ENCODE peak calls at places on chromosomes 2 and 18, in five cellular contexts. W is HepG2, M is GM12878, A is SK-N-SH, C is K562. V is an unnamed sample.

GRCh38 chr2:204545861-204546773 is 842 bp downstream of the PARD3B start:
- DNase-seq in W (no peak), M (no peak), A (no peak), C (no peak), V (no peak)

GRCh38 chr2:47776621-47777020 is 6.3 kb upstream of the MSH6 start:
- DNase-seq in W (no peak), M (no peak), A (no peak), C (no peak), V (no peak)

GRCh38 chr2:69770193-69770702 is 28.3 kb downstream of the ANXA4 start:
- DNase-seq in W (peak), M (no peak), A (no peak), C (peak), V (peak)

GRCh38 chr2:172736419-172737174 is 952 bp downstream of the RAPGEF4 start:
- DNase-seq in W (no peak), M (no peak), A (no peak), C (no peak), V (no peak)

GRCh38 chr2:219434468-219434717 is 250 bp upstream of the SPEG start:
- DNase-seq in W (no peak), M (no peak), A (no peak), C (no peak), V (no peak)

GRCh38 chr2:197242719-197243118 is 67.9 kb downstream of the ANKRD44 start:
- DNase-seq in W (no peak), M (no peak), A (no peak), C (no peak), V (no peak)

GRCh38 chr2:1940660-1941059 is 196.3 kb upstream of the PXDN start:
- DNase-seq in W (no peak), M (no peak), A (peak), C (no peak), V (no peak)

GRCh38 chr2:226514895-226515294 is 284.7 kb downstream of the IRS1 start:
- DNase-seq in W (no peak), M (no peak), A (no peak), C (no peak), V (no peak)

GRCh38 chr18:58362027-58362575 is 266.8 kb downstream of the ALPK2 start:
- DNase-seq in W (no peak), M (no peak), A (no peak), C (no peak), V (no peak)

GRCh38 chr2:37276291-37276690 is 44.8 kb downstream of the NDUFAF7 start:
- DNase-seq in W (no peak), M (no peak), A (no peak), C (no peak), V (no peak)

GRCh38 chr2:37274354-37274965 is 43.0 kb downstream of the NDUFAF7 start:
- DNase-seq in W (no peak), M (no peak), A (no peak), C (no peak), V (peak)

GRCh38 chr2:37268111-37268510 is 36.7 kb downstream of the NDUFAF7 start:
- DNase-seq in W (no peak), M (no peak), A (no peak), C (no peak), V (no peak)

GRCh38 chr2:37267685-37268084 is 36.2 kb downstream of the NDUFAF7 start:
- DNase-seq in W (no peak), M (no peak), A (no peak), C (no peak), V (no peak)

GRCh38 chr2:37271376-37272067 is 40.1 kb downstream of the NDUFAF7 start:
- DNase-seq in W (no peak), M (no peak), A (no peak), C (no peak), V (no peak)
- TF ChIP-seq GABPA in W (no peak), M (no peak), A (no peak), C (no peak), V (no peak)

GRCh38 chr2:25119263-25119662 is 49.1 kb downstream of the POMC start:
- DNase-seq in W (no peak), M (no peak), A (no peak), C (no peak), V (no peak)
- TF ChIP-seq REST in W (no peak), M (no peak), A (no peak), C (no peak), V (no peak)

DNA sequence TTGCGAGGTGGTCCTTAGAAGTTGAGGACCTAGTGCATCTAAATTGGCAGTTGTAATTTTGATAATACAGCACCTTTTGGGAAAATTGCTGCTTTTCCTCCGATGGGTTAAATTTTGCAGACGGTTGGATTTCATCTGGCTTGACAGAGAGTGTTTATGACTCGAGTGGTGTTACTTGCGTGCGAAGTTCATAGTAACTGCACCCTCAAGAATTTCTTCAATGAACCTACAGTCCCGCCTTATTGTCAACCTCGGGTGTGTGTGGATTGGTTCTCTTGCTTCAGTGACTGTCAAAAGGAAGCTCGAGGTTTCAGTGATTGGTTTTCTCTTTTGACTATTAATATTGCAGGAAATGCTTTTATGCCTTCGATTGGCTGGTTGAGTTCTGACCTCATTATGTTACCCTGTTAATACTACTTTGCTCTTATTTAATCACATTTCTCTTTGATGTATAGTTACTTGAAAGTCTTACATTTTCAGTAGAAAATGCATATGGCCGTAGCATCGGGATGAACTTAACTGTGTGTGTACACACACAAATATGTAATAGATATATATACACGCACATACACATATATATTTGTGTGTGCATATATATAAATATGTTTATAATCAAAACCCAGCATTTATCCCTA is 1.5 kb downstream of the EPC2 start:
- DNase-seq in W (peak), M (peak), A (peak), C (peak), V (peak)
- TF ChIP-seq POLR2AphosphoS5 in W (no peak), M (no peak), A (no peak), C (no peak), V (no peak)

GRCh38 chr18:22977847-22978701 is 44.9 kb downstream of the RBBP8 start:
- DNase-seq in W (no peak), M (no peak), A (no peak), C (no peak), V (no peak)
- TF ChIP-seq GABPA in W (no peak), M (no peak), A (no peak), C (no peak), V (no peak)

GRCh38 chr2:206982360-206982759 is 43.0 kb downstream of the CPO start:
- DNase-seq in W (no peak), M (no peak), A (peak), C (no peak), V (no peak)

GRCh38 chr2:206981739-206982336 is 42.5 kb downstream of the CPO start:
- DNase-seq in W (no peak), M (no peak), A (peak), C (peak), V (peak)

GRCh38 chr2:206981089-206981674 is 41.9 kb downstream of the CPO start:
- DNase-seq in W (no peak), M (no peak), A (no peak), C (no peak), V (no peak)

GRCh38 chr2:206984206-206984605 is 44.9 kb downstream of the CPO start:
- DNase-seq in W (no peak), M (no peak), A (no peak), C (no peak), V (no peak)

DNA sequence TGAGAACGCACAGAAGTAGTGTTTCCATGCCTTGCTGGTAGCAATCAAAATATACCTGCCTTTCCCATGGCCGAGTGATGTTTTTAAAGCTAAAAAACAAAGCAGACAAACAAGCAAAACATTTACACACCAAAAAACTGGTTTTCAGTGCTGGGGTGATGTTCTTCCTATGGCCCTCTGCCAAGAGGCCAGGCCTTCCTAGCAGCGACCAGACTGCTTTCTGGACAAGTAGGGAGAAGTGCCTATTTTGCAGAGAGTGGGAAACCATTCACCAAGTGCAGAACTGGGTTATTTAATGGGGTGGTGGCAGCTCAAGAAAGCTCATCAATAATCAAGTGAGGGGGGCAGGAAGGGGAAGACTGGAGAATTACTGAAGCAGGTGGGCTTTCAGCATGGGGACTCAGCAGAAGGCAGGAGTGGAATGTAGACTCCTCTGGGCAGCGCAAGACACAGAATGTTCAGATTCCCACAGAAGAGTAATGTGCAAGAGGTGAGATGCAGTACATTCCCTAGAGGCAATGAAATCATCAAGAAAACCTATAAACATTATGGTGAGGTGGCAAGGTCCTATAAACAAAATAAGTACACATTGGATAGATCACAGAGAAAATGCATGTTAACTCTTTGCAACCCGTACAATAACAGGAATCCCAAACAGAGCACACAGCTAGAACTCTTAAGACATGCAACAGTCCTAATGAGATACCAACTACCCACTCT is 44.0 kb downstream of the CPO start:
- DNase-seq in W (no peak), M (no peak), A (peak), C (no peak), V (no peak)
- TF ChIP-seq REST in W (no peak), M (no peak), A (no peak), C (no peak), V (no peak)

GRCh38 chr18:37486848-37487247 is 78.8 kb downstream of the CELF4 start:
- DNase-seq in W (no peak), M (no peak), A (no peak), C (no peak), V (no peak)

GRCh38 chr18:37483221-37483971 is 82.2 kb downstream of the CELF4 start:
- DNase-seq in W (no peak), M (no peak), A (no peak), C (no peak), V (no peak)

GRCh38 chr18:37483984-37484892 is 81.4 kb downstream of the CELF4 start:
- DNase-seq in W (no peak), M (no peak), A (no peak), C (no peak), V (no peak)

GRCh38 chr18:37487400-37487831 is 78.2 kb downstream of the CELF4 start:
- DNase-seq in W (no peak), M (no peak), A (peak), C (no peak), V (no peak)

GRCh38 chr18:37484893-37485834 is 80.4 kb downstream of the CELF4 start:
- DNase-seq in W (no peak), M (no peak), A (no peak), C (peak), V (no peak)
- TF ChIP-seq POLR2AphosphoS5 in W (no peak), M (no peak), A (no peak), C (no peak), V (no peak)

GRCh38 chr2:233017947-233018346 is 4.9 kb upstream of the NGEF start:
- DNase-seq in W (no peak), M (no peak), A (no peak), C (no peak), V (no peak)

GRCh38 chr2:233012301-233012971 is 620 bp downstream of the NGEF start:
- DNase-seq in W (peak), M (no peak), A (no peak), C (no peak), V (peak)

GRCh38 chr2:233013650-233014049 is 594 bp upstream of the NGEF start:
- DNase-seq in W (no peak), M (no peak), A (no peak), C (no peak), V (no peak)

GRCh38 chr2:233013027-233013461 is at the start of gene NGEF:
- DNase-seq in W (peak), M (no peak), A (no peak), C (no peak), V (no peak)

DNA sequence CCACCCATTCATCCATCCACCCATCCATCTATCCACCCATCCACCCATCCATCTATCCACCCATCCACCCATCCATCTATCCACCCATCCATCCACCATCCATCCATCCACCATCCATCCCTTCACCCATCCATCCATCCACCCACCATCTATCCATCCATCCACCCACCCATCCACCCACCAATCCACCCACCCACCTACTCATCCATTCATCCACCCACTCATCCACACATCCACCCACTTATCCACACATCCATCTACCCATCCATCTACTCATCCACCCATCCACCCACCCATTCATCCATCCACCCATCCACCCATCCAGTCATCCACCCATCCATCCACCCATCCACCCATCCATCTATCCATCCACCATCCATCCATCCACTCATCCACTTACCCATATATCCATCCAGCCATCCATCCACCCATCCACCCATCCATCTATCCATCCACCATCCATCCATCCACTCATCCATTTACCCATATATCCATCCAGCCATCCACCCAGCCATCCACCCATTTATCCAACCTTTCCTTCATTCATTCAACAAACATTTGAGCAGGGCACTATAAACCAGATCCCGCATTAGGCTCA is 2.1 kb upstream of the NGEF start:
- DNase-seq in W (no peak), M (no peak), A (no peak), C (no peak), V (no peak)
- TF ChIP-seq GABPA in W (no peak), M (no peak), A (no peak), C (no peak), V (no peak)

GRCh38 chr2:238945433-238946150 is 97.7 kb downstream of the TWIST2 start:
- DNase-seq in W (peak), M (no peak), A (no peak), C (peak), V (no peak)
- TF ChIP-seq REST in W (no peak), M (no peak), A (no peak), C (no peak), V (no peak)

GRCh38 chr2:18413794-18414396 is 146.6 kb downstream of the RDH14 start:
- DNase-seq in W (no peak), M (no peak), A (no peak), C (no peak), V (no peak)

GRCh38 chr2:18410543-18410942 is 149.9 kb downstream of the RDH14 start:
- DNase-seq in W (no peak), M (no peak), A (no peak), C (no peak), V (no peak)

GRCh38 chr2:18406219-18406618 is 154.2 kb downstream of the RDH14 start:
- DNase-seq in W (no peak), M (no peak), A (no peak), C (no peak), V (no peak)

GRCh38 chr2:18412980-18413793 is 147.3 kb downstream of the RDH14 start:
- DNase-seq in W (no peak), M (no peak), A (no peak), C (no peak), V (no peak)

DNA sequence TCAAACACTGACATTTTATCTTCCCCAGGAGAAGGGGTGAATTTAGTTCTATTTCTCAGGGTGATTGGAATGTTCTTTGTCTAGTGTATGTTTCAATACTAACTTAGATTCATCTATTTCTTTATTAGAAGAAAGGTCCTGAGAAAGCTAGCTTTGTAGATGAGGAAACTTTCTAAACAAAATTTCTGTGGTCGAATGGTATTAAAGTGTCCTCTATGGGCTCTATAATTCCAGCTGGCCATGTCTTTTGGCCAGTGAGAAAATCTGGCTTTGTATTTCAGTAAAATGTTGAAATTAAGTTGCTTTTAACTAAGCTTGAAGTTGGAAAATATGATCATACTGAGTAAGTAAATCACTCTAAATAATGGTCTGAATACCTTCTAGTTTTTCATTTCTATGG is 148.9 kb downstream of the RDH14 start:
- DNase-seq in W (no peak), M (no peak), A (no peak), C (no peak), V (no peak)
- TF ChIP-seq POLR2AphosphoS5 in W (no peak), M (no peak), A (no peak), C (no peak), V (no peak)